ENCODE peak calls at places on chromosomes 5 and 9, in eight cellular contexts. D is transverse colon, T is breast epithelium, F is GM12891, B is spleen, C is stomach, O is upper lobe of left lung, V is esophagus muscularis mucosa. W is an unnamed sample.

GRCh38 chr5:9348296-9348996 is 197.4 kb downstream of the SEMA5A start:
- DNase-seq in D (no peak), T (no peak), F (no peak), B (no peak), C (no peak), O (peak), V (no peak), W (no peak)

GRCh38 chr5:103741984-103742383 is 179.4 kb upstream of the NUDT12 start:
- DNase-seq in D (no peak), T (no peak), F (no peak), B (no peak), C (no peak), O (no peak), V (no peak), W (no peak)

GRCh38 chr5:93717162-93717561 is 24.2 kb downstream of the POU5F2 start:
- DNase-seq in D (no peak), T (no peak), F (no peak), B (no peak), C (no peak), O (peak), V (no peak), W (no peak)

GRCh38 chr9:121751686-121752445 is 100.4 kb downstream of the DAB2IP start:
- DNase-seq in D (no peak), T (peak), F (no peak), B (no peak), C (no peak), O (no peak), V (no peak), W (no peak)

GRCh38 chr9:129868571-129869486 is 33.6 kb downstream of the USP20 start:
- DNase-seq in D (peak), T (no peak), F (no peak), B (peak), C (peak), O (peak), V (no peak), W (no peak)

GRCh38 chr9:133658442-133659431 is 22.6 kb downstream of the DBH start:
- DNase-seq in D (peak), T (no peak), F (no peak), B (no peak), C (peak), O (peak), V (no peak), W (no peak)

GRCh38 chr5:128271859-128272446 is 188.4 kb downstream of the SLC12A2 start:
- DNase-seq in D (no peak), T (no peak), F (no peak), B (no peak), C (no peak), O (no peak), V (no peak), W (no peak)

GRCh38 chr9:36461341-36461740 is 61.3 kb upstream of the RNF38 start:
- DNase-seq in D (no peak), T (no peak), F (no peak), B (no peak), C (no peak), O (no peak), V (no peak), W (no peak)

GRCh38 chr9:125411171-125411756 is 149.6 kb downstream of the GAPVD1 start:
- DNase-seq in D (no peak), T (no peak), F (no peak), B (no peak), C (no peak), O (no peak), V (no peak), W (no peak)

GRCh38 chr9:36486454-36486932 is 86.2 kb upstream of the MELK start:
- DNase-seq in D (peak), T (no peak), F (no peak), B (no peak), C (no peak), O (peak), V (no peak), W (no peak)

GRCh38 chr5:75324791-75325190 is 12.2 kb upstream of the HMGCR start:
- DNase-seq in D (no peak), T (no peak), F (no peak), B (no peak), C (no peak), O (no peak), V (no peak), W (no peak)

GRCh38 chr5:75668988-75669760 is 48.1 kb downstream of the POC5 start:
- DNase-seq in D (peak), T (no peak), F (peak), B (peak), C (peak), O (peak), V (no peak), W (peak)

GRCh38 chr5:173094012-173094661 is 38.0 kb downstream of the CREBRF start:
- DNase-seq in D (no peak), T (no peak), F (no peak), B (no peak), C (no peak), O (no peak), V (no peak), W (no peak)

GRCh38 chr5:751496-751895 is 33.0 kb downstream of the ZDHHC11B start:
- DNase-seq in D (no peak), T (peak), F (no peak), B (no peak), C (no peak), O (peak), V (peak), W (no peak)

GRCh38 chr5:93593476-93594060 is 10.5 kb downstream of the NR2F1 start:
- DNase-seq in D (no peak), T (no peak), F (no peak), B (no peak), C (no peak), O (no peak), V (peak), W (no peak)

GRCh38 chr9:104991144-104991953 is 63.4 kb upstream of the ABCA1 start:
- DNase-seq in D (peak), T (peak), F (peak), B (peak), C (peak), O (peak), V (peak), W (peak)

GRCh38 chr9:22005083-22005699 is 3.9 kb downstream of the CDKN2B start:
- DNase-seq in D (no peak), T (no peak), F (no peak), B (no peak), C (no peak), O (no peak), V (no peak), W (no peak)

GRCh38 chr5:43649256-43649655 is 46.3 kb downstream of the NNT start:
- DNase-seq in D (no peak), T (no peak), F (no peak), B (no peak), C (no peak), O (no peak), V (no peak), W (no peak)

GRCh38 chr5:73218552-73219171 is 45.7 kb downstream of the TMEM174 start:
- DNase-seq in D (no peak), T (no peak), F (no peak), B (no peak), C (no peak), O (no peak), V (peak), W (no peak)

GRCh38 chr5:143850050-143850713 is 38.2 kb downstream of the HMHB1 start:
- DNase-seq in D (no peak), T (no peak), F (no peak), B (no peak), C (no peak), O (no peak), V (no peak), W (no peak)

GRCh38 chr5:80141147-80141671 is 106.1 kb downstream of the THBS4 start:
- DNase-seq in D (peak), T (peak), F (no peak), B (peak), C (peak), O (peak), V (peak), W (no peak)

GRCh38 chr5:151467576-151467975 is 20.2 kb downstream of the SLC36A1 start:
- DNase-seq in D (no peak), T (no peak), F (no peak), B (no peak), C (no peak), O (no peak), V (peak), W (no peak)
- TF ChIP-seq POLR2AphosphoS5 in D (no peak), T (no peak), F (no peak), B (no peak), C (no peak), O (no peak), V (no peak), W (no peak)

DNA sequence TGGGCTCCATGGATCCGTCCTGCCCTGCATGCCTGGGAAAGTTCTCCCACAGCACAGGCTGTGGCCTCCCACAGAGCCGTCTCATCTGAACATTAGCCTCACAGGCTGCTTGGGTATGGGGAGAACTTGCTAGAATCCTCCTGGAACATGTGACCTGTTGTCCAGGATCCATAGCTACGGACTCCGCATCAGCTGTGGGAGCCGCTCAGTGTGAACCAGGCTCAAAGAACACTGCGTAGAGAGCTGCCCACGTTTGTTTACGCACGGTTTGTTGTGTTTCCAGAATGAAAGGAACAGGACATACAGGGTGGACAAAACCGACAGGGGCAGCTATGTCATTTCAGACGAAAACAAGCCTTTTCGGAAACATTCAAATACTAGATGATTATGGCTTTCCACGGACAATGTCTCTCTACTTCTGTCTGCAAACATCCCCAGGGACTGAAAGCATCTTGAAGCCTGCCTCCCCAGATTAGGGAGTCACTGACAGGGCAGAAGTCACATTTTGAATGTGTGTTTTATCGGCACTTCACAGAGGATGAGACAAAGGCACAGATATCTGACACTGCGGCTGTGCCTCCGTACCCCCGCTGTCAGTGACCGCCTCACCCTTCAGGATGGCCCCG is 390.3 kb downstream of the GADD45G start:
- DNase-seq in D (no peak), T (no peak), F (no peak), B (no peak), C (no peak), O (no peak), V (no peak), W (no peak)
- TF ChIP-seq POLR2A in D (no peak), T (no peak), F (no peak), B (no peak), C (no peak), O (no peak), V (no peak), W (no peak)

GRCh38 chr5:54757541-54757940 is 227.9 kb downstream of the ESM1 start:
- DNase-seq in D (no peak), T (no peak), F (no peak), B (no peak), C (no peak), O (no peak), V (peak), W (no peak)

GRCh38 chr5:54756796-54757402 is 228.5 kb downstream of the ESM1 start:
- DNase-seq in D (no peak), T (no peak), F (no peak), B (no peak), C (no peak), O (no peak), V (peak), W (no peak)

GRCh38 chr5:54756301-54756700 is 229.1 kb downstream of the ESM1 start:
- DNase-seq in D (no peak), T (no peak), F (no peak), B (no peak), C (no peak), O (no peak), V (peak), W (no peak)

GRCh38 chr5:54760182-54760935 is 225.0 kb downstream of the ESM1 start:
- DNase-seq in D (no peak), T (no peak), F (no peak), B (no peak), C (no peak), O (no peak), V (peak), W (no peak)

DNA sequence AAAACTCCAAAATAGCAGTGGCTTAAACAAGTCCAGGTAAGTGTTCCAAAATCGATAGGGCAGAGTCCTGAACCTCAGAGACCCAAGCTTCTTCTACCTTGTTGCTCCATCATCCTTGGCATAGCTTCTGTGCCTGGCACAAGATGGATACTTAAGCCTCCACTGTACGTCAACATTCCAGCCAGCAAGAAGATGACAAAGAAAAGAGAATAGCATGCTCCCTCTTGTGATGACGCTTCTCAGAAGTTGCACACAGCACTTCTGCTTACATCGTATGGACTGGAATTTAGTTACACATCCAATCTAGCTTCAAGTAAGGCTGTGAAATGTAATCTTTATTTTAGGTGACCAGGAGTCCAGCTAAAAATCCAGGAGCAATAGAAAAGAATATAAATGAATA is 227.4 kb downstream of the ESM1 start:
- DNase-seq in D (no peak), T (no peak), F (no peak), B (no peak), C (no peak), O (no peak), V (peak), W (no peak)
- TF ChIP-seq POLR2AphosphoS5 in D (peak), T (no peak), F (no peak), B (no peak), C (no peak), O (no peak), V (no peak), W (no peak)

DNA sequence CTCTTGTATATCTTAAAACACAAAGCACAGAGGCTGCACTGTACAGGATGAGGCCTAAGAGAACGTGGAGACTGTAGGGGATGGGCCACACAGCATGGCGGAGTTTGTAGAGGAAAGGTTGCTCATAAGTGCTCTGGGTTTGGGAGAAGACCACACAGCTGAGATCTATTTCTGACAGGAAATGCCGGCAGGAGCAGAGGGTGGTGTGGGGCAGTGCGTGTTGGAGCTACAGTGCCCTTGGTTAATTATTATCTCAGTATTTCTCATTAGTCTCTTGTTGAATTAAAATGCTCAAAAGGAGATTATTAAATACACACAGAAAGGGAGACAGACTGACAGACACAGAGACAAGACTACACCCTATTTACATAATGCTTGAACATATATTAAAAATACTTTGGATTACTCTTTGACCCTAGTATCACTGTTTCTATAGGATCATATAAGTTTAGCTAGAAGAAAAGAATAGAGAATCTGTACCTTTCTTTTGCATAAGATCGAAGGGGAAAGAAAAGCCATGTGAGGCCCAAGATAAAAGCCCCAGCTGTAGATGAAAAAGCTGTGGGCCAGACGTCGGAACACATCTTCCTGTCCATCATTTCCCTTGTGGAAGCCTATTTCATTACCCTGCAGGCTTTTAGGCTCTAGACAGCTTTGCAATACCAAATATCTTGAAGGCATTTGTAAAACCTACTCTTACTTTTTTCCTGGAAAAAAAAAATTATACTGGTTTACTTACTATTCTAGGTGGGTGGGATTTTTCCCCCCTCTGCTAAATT is 9.8 kb downstream of the PALM2AKAP2 start:
- DNase-seq in D (no peak), T (no peak), F (no peak), B (no peak), C (no peak), O (no peak), V (no peak), W (no peak)
- TF ChIP-seq POLR2A in D (no peak), T (no peak), F (no peak), B (no peak), C (no peak), O (no peak), V (no peak), W (no peak)

W was measured in GM12892.